ENCODE peak calls at places on chromosomes 7 and 10, in five cellular contexts. W is NCI-H1417; S is HFFc6; O is naive thymus-derived CD8-positive, alpha-beta T cell; M is stimulated activated CD4-positive, alpha-beta T cell treated with anti-CD3 and anti-CD28 coated beads, TNF-alpha, amount 100 ng/mL, for 24 hours. Q is an unnamed sample.

GRCh38 chr7:35846816-35847412 is 46.1 kb downstream of the SEPTIN7 start:
- DNase-seq in W (no peak), S (no peak), O (no peak), M (no peak), Q (no peak)

GRCh38 chr7:98400538-98401427 is at the start of gene BAIAP2L1:
- DNase-seq in W (peak), S (peak), O (peak), M (peak), Q (peak)

GRCh38 chr10:36280396-36280795 is 638.3 kb upstream of the FZD8 start:
- DNase-seq in W (no peak), S (no peak), O (no peak), M (no peak), Q (no peak)

GRCh38 chr7:5528071-5528814 is 104.6 kb upstream of the TNRC18 start:
- DNase-seq in W (no peak), S (peak), O (peak), M (no peak), Q (peak)

GRCh38 chr7:32140540-32140939 is 70.3 kb upstream of the PDE1C start:
- DNase-seq in W (no peak), S (no peak), O (no peak), M (no peak), Q (no peak)

GRCh38 chr10:86413046-86413728 is 46.6 kb upstream of the GRID1 start:
- DNase-seq in W (no peak), S (peak), O (peak), M (no peak), Q (peak)

GRCh38 chr7:14510268-14510667 is 392.3 kb downstream of the DGKB start:
- DNase-seq in W (no peak), S (no peak), O (no peak), M (no peak), Q (no peak)

GRCh38 chr7:156777364-156778069 is 115.5 kb downstream of the LMBR1 start:
- DNase-seq in W (no peak), S (no peak), O (no peak), M (peak), Q (no peak)

GRCh38 chr10:119161680-119162079 is 3.8 kb downstream of the SFXN4 start:
- DNase-seq in W (no peak), S (no peak), O (no peak), M (no peak), Q (no peak)

GRCh38 chr10:123527122-123527521 is 139.0 kb upstream of the GPR26 start:
- DNase-seq in W (no peak), S (no peak), O (no peak), M (no peak), Q (no peak)

GRCh38 chr10:98242823-98243222 is 25.2 kb downstream of the LOXL4 start:
- DNase-seq in W (peak), S (peak), O (no peak), M (no peak), Q (peak)

GRCh38 chr10:4549254-4549653 is 276.8 kb upstream of the AKR1E2 start:
- DNase-seq in W (no peak), S (no peak), O (no peak), M (no peak), Q (no peak)

GRCh38 chr10:88989824-88990527 is 622 bp upstream of the FAS start:
- DNase-seq in W (no peak), S (peak), O (no peak), M (no peak), Q (no peak)

GRCh38 chr10:71978476-71978875 is 14.3 kb downstream of the CHST3 start:
- DNase-seq in W (no peak), S (no peak), O (no peak), M (no peak), Q (no peak)

GRCh38 chr10:10209152-10209551 is 808.5 kb upstream of the CELF2 start:
- DNase-seq in W (no peak), S (no peak), O (no peak), M (no peak), Q (no peak)

GRCh38 chr7:86965727-86966120 is 93.7 kb downstream of the ELAPOR2 start:
- DNase-seq in W (no peak), S (no peak), O (no peak), M (no peak), Q (no peak)

GRCh38 chr10:122856902-122857301 is 11.2 kb upstream of the CUZD1 start:
- DNase-seq in W (no peak), S (no peak), O (no peak), M (no peak), Q (no peak)

GRCh38 chr10:32190890-32191491 is 134.8 kb upstream of the KIF5B start:
- DNase-seq in W (no peak), S (peak), O (peak), M (no peak), Q (peak)

GRCh38 chr10:14801693-14802092 is 27.0 kb upstream of the FAM107B start:
- DNase-seq in W (no peak), S (no peak), O (no peak), M (no peak), Q (no peak)

GRCh38 chr10:44386546-44387052 is 1.7 kb upstream of the CXCL12 start:
- DNase-seq in W (no peak), S (peak), O (peak), M (no peak), Q (peak)

GRCh38 chr7:43645699-43646226 is 62.9 kb downstream of the STK17A start:
- DNase-seq in W (no peak), S (no peak), O (no peak), M (no peak), Q (no peak)

GRCh38 chr10:127736915-127737562 is at the start of gene FOXI2:
- DNase-seq in W (no peak), S (no peak), O (no peak), M (no peak), Q (no peak)

GRCh38 chr7:142001163-142001874 is 5.6 kb downstream of the MGAM start:
- DNase-seq in W (no peak), S (no peak), O (no peak), M (no peak), Q (no peak)

GRCh38 chr7:29488977-29489376 is 74.7 kb upstream of the PRR15 start:
- DNase-seq in W (no peak), S (peak), O (no peak), M (no peak), Q (no peak)

GRCh38 chr7:22629056-22629455 is 97.9 kb upstream of the IL6 start:
- DNase-seq in W (no peak), S (no peak), O (no peak), M (no peak), Q (no peak)

GRCh38 chr10:73459683-73460314 is 26.4 kb upstream of the MSS51 start:
- DNase-seq in W (no peak), S (no peak), O (no peak), M (no peak), Q (no peak)

Q was measured in foreskin melanocyte.